ENCODE peak calls at places on chromosomes 11 and 22, in ten cellular contexts. T, B, O, A, V, J, K, D, U and Q are unnamed samples.

GRCh38 chr11:61023086-61024035 is 51.9 kb downstream of the CD6 start:
- DNase-seq in V (no peak), B (no peak), T (no peak), O (no peak), U (peak; percentile 45), D (no peak), A (no peak), K (no peak), J (no peak), Q (no peak)

GRCh38 chr11:16902979-16903378 is 111.2 kb downstream of the PLEKHA7 start:
- DNase-seq in T (no peak), A (no peak), J (no peak), U (no peak), O (no peak), D (no peak), B (no peak), V (no peak), K (no peak), Q (no peak)

GRCh38 chr11:110366234-110366633 is 63.5 kb upstream of the FDX1 start:
- DNase-seq in A (peak; percentile 50), T (peak; percentile 23), D (no peak), U (no peak), V (peak; percentile 44), B (no peak), J (no peak), O (no peak), K (peak; percentile 72), Q (peak; percentile 67)

GRCh38 chr11:95299078-95299611 is 68.1 kb upstream of the SESN3 start:
- DNase-seq in J (peak; percentile 56), K (no peak), A (no peak), T (peak; percentile 22), D (no peak), U (no peak), V (no peak), O (no peak), B (no peak), Q (no peak)

GRCh38 chr11:69310934-69311766 is 17.2 kb downstream of the MYEOV start:
- DNase-seq in D (no peak), K (no peak), U (no peak), V (no peak), A (no peak), B (no peak), O (no peak), J (no peak), T (no peak), Q (no peak)

GRCh38 chr11:2649848-2650247 is 49.9 kb downstream of the KCNQ1OT1 start:
- DNase-seq in U (no peak), A (no peak), D (no peak), K (no peak), T (no peak), B (no peak), O (no peak), J (no peak), V (no peak), Q (no peak)

GRCh38 chr22:46289244-46289891 is 7.3 kb upstream of the GTSE1 start:
- DNase-seq in O (no peak), D (no peak), K (no peak), T (no peak), V (no peak), B (no peak), U (no peak), J (no peak), A (no peak), Q (no peak)

GRCh38 chr11:8779107-8779506 is 96.5 kb downstream of the RPL27A start:
- DNase-seq in U (no peak), V (no peak), K (no peak), T (no peak), A (no peak), J (no peak), D (no peak), B (no peak), O (no peak), Q (no peak)

DNA sequence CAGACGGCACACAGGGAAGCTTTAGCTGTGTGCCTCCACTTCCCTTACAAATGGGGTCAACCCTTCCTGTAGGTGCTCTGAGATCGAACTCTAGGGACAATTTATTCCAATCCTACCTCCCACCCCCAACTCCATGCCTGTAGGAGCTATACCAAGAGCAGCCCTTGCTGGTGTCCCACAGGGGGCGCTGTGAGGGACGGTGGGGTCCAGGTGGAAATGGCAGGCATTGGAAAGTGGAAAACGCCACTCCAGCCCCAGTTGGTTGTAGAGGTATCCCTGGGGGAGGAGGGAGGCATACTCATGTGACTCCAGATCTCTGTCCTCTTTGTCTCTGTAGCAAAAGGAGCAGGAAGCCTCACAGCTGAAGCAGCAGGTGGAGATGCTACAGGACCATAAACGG is 161.3 kb downstream of the MYO18B start:
- DNase-seq in T (no peak), V (no peak), J (no peak), U (no peak), O (no peak), D (peak; percentile 48), A (no peak), K (no peak), B (no peak), Q (no peak)
- TF ChIP-seq CTCF in T (no peak), V (no peak), J (no peak), U (no peak), O (no peak), D (peak; percentile 72), A (no peak), K (no peak), B (peak; percentile 15), Q (peak; percentile 32)

GRCh38 chr11:35488117-35488516 is 37.3 kb downstream of the PAMR1 start:
- DNase-seq in A (no peak), K (no peak), D (no peak), J (peak; percentile 26), U (no peak), O (no peak), V (no peak), T (peak; percentile 21), B (no peak), Q (no peak)

GRCh38 chr11:35485656-35486318 is 39.6 kb downstream of the PAMR1 start:
- DNase-seq in U (peak; percentile 58), B (peak; percentile 49), K (peak; percentile 65), D (peak; percentile 90), T (peak; percentile 78), J (peak; percentile 78), A (peak; percentile 92), V (peak; percentile 75), O (no peak), Q (peak; percentile 65)

GRCh38 chr11:35486446-35486845 is 39.0 kb downstream of the PAMR1 start:
- DNase-seq in D (no peak), T (no peak), J (no peak), U (no peak), O (no peak), K (no peak), V (no peak), A (peak; percentile 25), B (no peak), Q (no peak)

GRCh38 chr11:35486934-35487333 is 38.5 kb downstream of the PAMR1 start:
- DNase-seq in O (no peak), J (no peak), K (no peak), T (no peak), V (peak; percentile 36), D (no peak), A (no peak), U (no peak), B (no peak), Q (no peak)

GRCh38 chr11:35487532-35488078 is 37.8 kb downstream of the PAMR1 start:
- DNase-seq in K (peak; percentile 15), O (no peak), A (peak; percentile 69), T (peak; percentile 79), U (no peak), V (peak; percentile 23), D (peak; percentile 68), J (peak; percentile 80), B (no peak), Q (no peak)
- TF ChIP-seq CTCF in K (peak; percentile 54), O (peak; percentile 61), A (peak; percentile 82), T (peak; percentile 63), U (no peak), V (no peak), D (peak; percentile 42), J (peak; percentile 69), B (no peak), Q (peak; percentile 23)

GRCh38 chr22:35353318-35353717 is 27.6 kb upstream of the HMOX1 start:
- DNase-seq in V (no peak), O (no peak), T (no peak), B (no peak), A (no peak), J (no peak), K (peak; percentile 27), U (no peak), D (no peak), Q (no peak)

GRCh38 chr22:35349704-35350538 is 31.0 kb upstream of the HMOX1 start:
- DNase-seq in A (no peak), O (no peak), J (no peak), D (no peak), T (peak; percentile 41), B (no peak), K (no peak), U (no peak), V (no peak), Q (no peak)

GRCh38 chr22:35354068-35354467 is 26.8 kb upstream of the HMOX1 start:
- DNase-seq in J (no peak), A (no peak), B (no peak), V (no peak), O (no peak), D (no peak), K (no peak), U (no peak), T (no peak), Q (no peak)

GRCh38 chr22:35350539-35351503 is 30.1 kb upstream of the HMOX1 start:
- DNase-seq in K (peak; percentile 93), O (peak; percentile 49), B (peak; percentile 84), T (peak; percentile 91), J (peak; percentile 91), U (peak; percentile 76), A (peak; percentile 81), V (peak; percentile 92), D (peak; percentile 91), Q (peak; percentile 85)

DNA sequence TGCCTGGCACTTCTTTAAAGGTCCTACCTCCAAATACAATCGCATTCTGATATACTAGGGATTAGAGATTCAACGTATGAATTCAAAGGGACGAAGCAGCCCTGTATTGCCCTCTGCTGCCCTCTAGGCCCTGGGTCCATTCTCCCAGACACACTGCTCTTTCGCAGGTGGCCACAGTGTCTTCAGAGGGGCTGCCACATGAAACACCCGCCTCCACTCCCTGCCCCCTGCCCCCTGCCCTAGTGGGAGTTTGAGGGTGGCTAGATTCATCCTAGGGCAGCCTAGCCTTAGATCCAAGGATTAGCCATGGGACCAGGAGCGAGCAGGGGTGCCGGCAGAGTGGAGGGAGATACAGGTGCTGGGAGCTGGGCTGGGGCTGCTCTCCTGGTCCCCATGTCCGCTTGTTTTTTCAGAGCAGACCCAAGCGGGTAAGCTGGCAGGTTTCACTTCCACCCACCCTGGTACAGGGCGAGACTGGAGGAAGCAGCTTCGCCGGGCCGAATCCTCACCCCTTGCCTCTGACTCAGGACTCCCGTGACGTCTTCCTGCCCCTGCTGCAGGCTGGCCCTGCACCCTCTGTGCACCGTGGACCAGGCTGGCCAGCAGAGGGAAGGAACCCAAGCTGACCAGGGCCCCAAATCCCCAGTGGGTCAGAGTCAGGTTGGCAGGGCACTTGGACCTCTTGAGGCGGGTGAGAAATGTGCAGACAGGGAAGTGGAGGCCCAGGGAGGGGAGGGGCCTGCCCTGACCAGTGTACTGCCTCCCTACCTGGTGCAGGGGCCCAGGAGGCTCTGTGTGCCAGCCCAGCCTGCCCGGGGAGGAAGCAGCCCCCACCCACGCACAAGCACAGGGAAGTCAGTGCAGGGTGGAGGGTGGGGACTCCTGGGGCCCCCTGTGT is 28.4 kb upstream of the HMOX1 start:
- DNase-seq in U (no peak), B (peak; percentile 85), J (peak; percentile 25), D (peak; percentile 49), A (peak; percentile 19), T (no peak), K (peak; percentile 62), V (no peak), O (no peak), Q (no peak)
- TF ChIP-seq CTCF in U (peak; percentile 16), B (no peak), J (peak; percentile 24), D (no peak), A (peak; percentile 44), T (no peak), K (peak; percentile 19), V (no peak), O (no peak), Q (no peak)

GRCh38 chr22:35837328-35837727 is 119.7 kb downstream of the APOL5 start:
- DNase-seq in D (no peak), A (no peak), K (no peak), J (no peak), U (no peak), V (no peak), T (peak; percentile 15), B (no peak), O (no peak), Q (no peak)

GRCh38 chr22:35835998-35836691 is 118.5 kb downstream of the APOL5 start:
- DNase-seq in T (peak; percentile 89), D (no peak), B (no peak), J (peak; percentile 96), V (peak; percentile 31), K (peak; percentile 57), A (peak; percentile 80), U (no peak), O (peak; percentile 72), Q (no peak)

GRCh38 chr22:35841907-35842518 is 124.3 kb downstream of the APOL5 start:
- DNase-seq in T (no peak), B (no peak), U (no peak), V (no peak), J (no peak), A (no peak), O (no peak), K (no peak), D (no peak), Q (no peak)

GRCh38 chr22:35839811-35840739 is 122.4 kb downstream of the APOL5 start:
- DNase-seq in V (peak; percentile 80), T (peak; percentile 98), O (peak; percentile 82), A (peak; percentile 91), D (peak; percentile 83), B (no peak), J (peak; percentile 98), K (peak; percentile 88), U (no peak), Q (peak; percentile 62)

GRCh38 chr22:35838849-35839646 is 121.4 kb downstream of the APOL5 start:
- DNase-seq in V (no peak), J (peak; percentile 82), T (peak; percentile 87), U (no peak), A (peak; percentile 54), K (peak; percentile 27), D (no peak), B (no peak), O (no peak), Q (no peak)
- TF ChIP-seq CTCF in V (no peak), J (peak; percentile 67), T (peak; percentile 45), U (no peak), A (peak; percentile 56), K (peak; percentile 29), D (no peak), B (no peak), O (peak; percentile 70), Q (no peak)